ENCODE peak calls at places on chromosomes 11 and 22, in four cellular contexts. R, W, Z and J are unnamed samples.

GRCh38 chr11:34275486-34275885 is 82.3 kb downstream of the ABTB2 start:
- DNase-seq in R (no peak), W (no peak), Z (no peak), J (no peak)

GRCh38 chr22:32473388-32473952 is 1.1 kb upstream of the FBXO7 start:
- DNase-seq in R (no peak), W (peak; percentile 80), Z (no peak), J (peak; percentile 20)

GRCh38 chr11:86162257-86162656 is 82.3 kb upstream of the EED start:
- DNase-seq in R (no peak), W (no peak), Z (no peak), J (no peak)

GRCh38 chr11:112448806-112449205 is 188.1 kb upstream of the PLET1 start:
- DNase-seq in R (no peak), W (no peak), Z (no peak), J (no peak)

GRCh38 chr11:77471520-77472234 is 2.2 kb downstream of the PAK1 start:
- DNase-seq in R (no peak), W (peak; percentile 9), Z (peak; percentile 3), J (no peak)

GRCh38 chr11:795638-796564 is 2.2 kb downstream of the SLC25A22 start:
- DNase-seq in R (no peak), W (peak; percentile 92), Z (no peak), J (peak; percentile 71)

GRCh38 chr22:25282671-25283561 is 63.5 kb downstream of the CRYBB2 start:
- DNase-seq in R (no peak), W (peak; percentile 1), Z (no peak), J (no peak)

GRCh38 chr11:9273430-9274336 is 8.5 kb upstream of the DENND5A start:
- DNase-seq in R (peak; percentile 24), W (no peak), Z (no peak), J (no peak)

GRCh38 chr11:120363436-120363835 is 27.2 kb downstream of the ARHGEF12 start:
- DNase-seq in R (no peak), W (no peak), Z (no peak), J (no peak)

GRCh38 chr11:13440100-13440855 is 22.7 kb downstream of the BTBD10 start:
- DNase-seq in R (no peak), W (no peak), Z (peak; percentile 46), J (no peak)

GRCh38 chr22:24857576-24857975 is 51.6 kb downstream of the SGSM1 start:
- DNase-seq in R (no peak), W (no peak), Z (no peak), J (no peak)

GRCh38 chr11:92846542-92847125 is 122.8 kb upstream of the MTNR1B start:
- DNase-seq in R (no peak), W (no peak), Z (no peak), J (no peak)

GRCh38 chr11:78651923-78652602 is 77.4 kb upstream of the NARS2 start:
- DNase-seq in R (no peak), W (no peak), Z (no peak), J (no peak)

GRCh38 chr11:77374611-77375031 is 73.1 kb upstream of the GDPD4 start:
- DNase-seq in R (no peak), W (no peak), Z (no peak), J (no peak)

GRCh38 chr11:94948070-94948617 is 25.2 kb downstream of the CWC15 start:
- DNase-seq in R (no peak), W (no peak), Z (no peak), J (no peak)

GRCh38 chr11:534592-535518 is 521 bp downstream of the HRAS start:
- DNase-seq in R (peak; percentile 90), W (peak; percentile 67), Z (no peak), J (no peak)

GRCh38 chr11:32396991-32397390 is 38.3 kb downstream of the WT1 start:
- DNase-seq in R (no peak), W (no peak), Z (no peak), J (no peak)

GRCh38 chr11:8097926-8098325 is 16.9 kb downstream of the TUB start:
- DNase-seq in R (no peak), W (no peak), Z (no peak), J (no peak)

GRCh38 chr11:11789735-11790369 is 51.9 kb upstream of the USP47 start:
- DNase-seq in R (no peak), W (no peak), Z (no peak), J (no peak)

GRCh38 chr11:62402226-62402625 is 16.6 kb upstream of the SCGB1A1 start:
- DNase-seq in R (peak; percentile 55), W (peak; percentile 77), Z (no peak), J (peak; percentile 15)

GRCh38 chr22:36253523-36254490 is 874 bp downstream of the APOL1 start:
- DNase-seq in R (no peak), W (no peak), Z (no peak), J (no peak)